ENCODE peak calls at places on chromosome X, in six cellular contexts. J is neuronal stem cell, E is fibroblast of the conjunctiva, T is T-helper 22 cell, L is posterior vena cava, C is RCC 7860. G is an unnamed sample.

GRCh38 chrX:107506596-107507031 is 57.2 kb downstream of the FRMPD3 start:
- DNase-seq in J (no peak), E (no peak), T (no peak), L (no peak), C (no peak), G (no peak)

GRCh38 chrX:10903518-10903917 is 207.6 kb upstream of the HCCS start:
- DNase-seq in J (no peak), E (no peak), T (no peak), L (no peak), C (no peak), G (no peak)

GRCh38 chrX:134020910-134021309 is 35.5 kb upstream of the GPC3 start:
- DNase-seq in J (no peak), E (no peak), T (no peak), L (no peak), C (no peak), G (no peak)

GRCh38 chrX:10173331-10173900 is 16.6 kb downstream of the CLCN4 start:
- DNase-seq in J (peak; percentile 81), E (no peak), T (no peak), L (peak; percentile 81), C (peak; percentile 21), G (no peak)

GRCh38 chrX:150863191-150863590 is 35.3 kb downstream of the CD99L2 start:
- DNase-seq in J (no peak), E (no peak), T (no peak), L (no peak), C (no peak), G (no peak)

GRCh38 chrX:39726810-39727209 is 370.9 kb downstream of the BCOR start:
- DNase-seq in J (no peak), E (no peak), T (no peak), L (no peak), C (peak; percentile 10), G (no peak)

GRCh38 chrX:23003121-23003520 is 3.4 kb downstream of the DDX53 start:
- DNase-seq in J (no peak), E (no peak), T (no peak), L (no peak), C (no peak), G (no peak)

GRCh38 chrX:41482153-41482850 is 35.2 kb downstream of the NYX start:
- DNase-seq in J (no peak), E (no peak), T (no peak), L (no peak), C (no peak), G (no peak)

GRCh38 chrX:151176351-151176750 is at the start of gene GPR50:
- DNase-seq in J (no peak), E (no peak), T (no peak), L (no peak), C (no peak), G (no peak)

GRCh38 chrX:79570524-79571240 is 203.5 kb upstream of the ITM2A start:
- DNase-seq in J (no peak), E (no peak), T (no peak), L (no peak), C (no peak), G (no peak)

GRCh38 chrX:1392376-1393130 is 640 bp upstream of the SLC25A6 start:
- DNase-seq in J (no peak), E (peak; percentile 29), T (no peak), L (peak; percentile 93), C (peak; percentile 47), G (no peak)

GRCh38 chrX:40201486-40201885 is 103.7 kb upstream of the BCOR start:
- DNase-seq in J (no peak), E (no peak), T (no peak), L (no peak), C (no peak), G (no peak)

GRCh38 chrX:154541896-154542722 is 4.5 kb downstream of the G6PD start:
- DNase-seq in J (no peak), E (peak; percentile 90), T (no peak), L (peak; percentile 95), C (peak; percentile 96), G (no peak)

GRCh38 chrX:115949900-115950822 is 220.4 kb upstream of the AGTR2 start:
- DNase-seq in J (no peak), E (no peak), T (no peak), L (no peak), C (no peak), G (no peak)

G was measured in T-helper 17 cell.